ENCODE peak calls at places on chromosomes 1 and 21, in four cellular contexts. H is germinal center, P is psoas muscle, R is RPMI7951. L is an unnamed sample.

GRCh38 chr1:153639280-153639679 is 5.4 kb downstream of the CHTOP start:
- DNase-seq in P (peak), R (no peak), H (no peak), L (no peak)

GRCh38 chr1:28965271-28965870 is 51.0 kb downstream of the EPB41 start:
- DNase-seq in H (no peak), P (no peak), R (no peak), L (no peak)

GRCh38 chr1:6621429-6622391 is 3.0 kb upstream of the THAP3 start:
- DNase-seq in H (no peak), P (no peak), R (no peak), L (no peak)

GRCh38 chr1:248758352-248758751 is 2.8 kb upstream of the LYPD8 start:
- DNase-seq in H (no peak), P (no peak), R (no peak), L (no peak)

GRCh38 chr1:2859881-2860430 is 58.5 kb upstream of the TTC34 start:
- DNase-seq in H (no peak), R (no peak), P (peak), L (no peak)

GRCh38 chr1:194043984-194044755 is 857.8 kb upstream of the B3GALT2 start:
- DNase-seq in H (no peak), P (no peak), R (no peak), L (no peak)

GRCh38 chr1:40922969-40923368 is 56.5 kb upstream of the CTPS1 start:
- DNase-seq in H (no peak), P (no peak), R (no peak), L (peak)

GRCh38 chr1:153790996-153791855 is 16.0 kb downstream of the SLC27A3 start:
- DNase-seq in P (peak), H (peak), R (peak), L (peak)

GRCh38 chr21:29299906-29300546 is 1.3 kb downstream of the BACH1 start:
- DNase-seq in H (peak), P (peak), R (peak), L (no peak)

GRCh38 chr1:54407201-54407956 is 1.2 kb upstream of the SSBP3 start:
- DNase-seq in R (peak), H (peak), P (peak), L (peak)

GRCh38 chr1:209106861-209107260 is 476.7 kb upstream of the CAMK1G start:
- DNase-seq in R (no peak), P (no peak), H (no peak), L (no peak)

L was measured in sciatic nerve.